ENCODE peak calls at places on chromosomes 7 and 10, in six cellular contexts. U is tibial artery, H is right lobe of liver, E is H9, G is HepG2, P is gastrocnemius medialis. K is an unnamed sample. For H3K4me1, the result is how much of the 10 kb centered on the place peaks cover.

GRCh38 chr10:93383562-93383981 is 98.6 kb downstream of the MYOF start:
- DNase-seq in U (no peak), H (no peak), E (peak), G (no peak), P (no peak), K (no peak)

GRCh38 chr10:132528064-132528800 is 9.4 kb upstream of the INPP5A start:
- DNase-seq in U (no peak), H (no peak), E (no peak), G (no peak), P (peak), K (peak)

GRCh38 chr7:47950714-47951113 is 2.4 kb upstream of the PKD1L1 start:
- DNase-seq in U (no peak), H (no peak), E (peak), G (no peak), P (no peak), K (no peak)

GRCh38 chr7:159071260-159071659 is 73.4 kb downstream of the VIPR2 start:
- DNase-seq in U (no peak), H (no peak), E (peak), G (no peak), P (no peak), K (no peak)

GRCh38 chr7:53110425-53110824 is 75.0 kb downstream of the POM121L12 start:
- DNase-seq in U (no peak), H (no peak), E (no peak), G (no peak), P (no peak), K (no peak)

GRCh38 chr10:60140681-60141632 is 234.6 kb upstream of the CCDC6 start:
- DNase-seq in U (no peak), H (no peak), E (peak), G (peak), P (peak), K (no peak)

GRCh38 chr10:71375954-71376353 is 20.8 kb upstream of the CDH23 start:
- DNase-seq in U (no peak), H (no peak), E (no peak), G (peak), P (no peak), K (no peak)

GRCh38 chr7:42359946-42360345 is 122.9 kb upstream of the GLI3 start:
- DNase-seq in U (no peak), H (no peak), E (no peak), G (no peak), P (no peak), K (no peak)

GRCh38 chr10:118374404-118374803 is 32.3 kb upstream of the FAM204A start:
- DNase-seq in U (no peak), H (no peak), E (no peak), G (no peak), P (no peak), K (no peak)

GRCh38 chr7:118245267-118246040 is 20.9 kb downstream of the ANKRD7 start:
- DNase-seq in U (no peak), H (no peak), E (no peak), G (no peak), P (no peak), K (no peak)

GRCh38 chr7:96236198-96237039 is 85.5 kb downstream of the SLC25A13 start:
- DNase-seq in U (peak), H (no peak), E (no peak), G (no peak), P (peak), K (no peak)

GRCh38 chr10:114665406-114665805 is 7.3 kb upstream of the ABLIM1 start:
- DNase-seq in U (no peak), H (no peak), E (no peak), G (peak), P (no peak), K (no peak)

GRCh38 chr7:91465595-91466061 is 201.4 kb downstream of the FZD1 start:
- DNase-seq in U (no peak), H (no peak), E (no peak), G (no peak), P (no peak), K (no peak)

GRCh38 chr7:148156248-148156647 is 434.3 kb upstream of the C7orf33 start:
- DNase-seq in U (no peak), H (no peak), E (no peak), G (no peak), P (no peak), K (no peak)

GRCh38 chr10:95755511-95756004 is 405 bp upstream of the ENTPD1 start:
- DNase-seq in U (peak), H (peak), E (peak), G (peak), P (peak), K (peak)

GRCh38 chr7:208128-208673 is 15.8 kb downstream of the FAM20C start:
- DNase-seq in U (no peak), H (no peak), E (no peak), G (no peak), P (no peak), K (no peak)

GRCh38 chr7:138001529-138002095 is at the start of gene CREB3L2:
- DNase-seq in U (peak), H (peak), E (peak), G (peak), P (peak), K (no peak)

GRCh38 chr7:102155821-102156441 is 130.7 kb upstream of the SH2B2 start:
- DNase-seq in U (no peak), H (peak), E (no peak), G (peak), P (no peak), K (no peak)

GRCh38 chr10:121900443-121901174 is 27.2 kb downstream of the ATE1 start:
- DNase-seq in U (no peak), H (no peak), E (no peak), G (peak), P (no peak), K (no peak)

DNA sequence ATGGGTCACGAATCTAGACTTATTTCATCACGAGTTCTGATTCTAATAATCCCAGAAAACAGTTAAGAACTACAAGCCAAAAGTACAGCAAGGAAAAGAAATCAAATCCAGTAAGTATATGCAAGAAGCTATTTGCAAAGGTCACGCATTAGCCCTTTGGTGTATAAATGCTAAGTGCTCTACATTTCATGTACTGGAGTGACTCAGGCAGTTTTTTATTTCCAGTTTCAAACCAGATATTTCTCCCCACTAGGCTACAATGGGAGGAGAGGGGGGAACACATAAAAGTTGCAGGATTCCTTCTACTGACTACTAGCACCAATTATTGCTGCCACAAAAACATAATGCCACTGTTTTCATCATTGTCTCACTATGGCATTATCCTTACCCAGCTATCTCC is 148.0 kb downstream of the NRCAM start:
- DNase-seq in U (no peak), H (no peak), E (no peak), G (no peak), P (no peak), K (no peak)
- H3K27ac ChIP-seq in U (no peak), H (no peak), E (no peak), G (no peak), P (no peak), K (no peak)

GRCh38 chr7:70915067-70915466 is 216.9 kb upstream of the GALNT17 start:
- DNase-seq in U (no peak), H (no peak), E (no peak), G (no peak), P (no peak), K (no peak)

GRCh38 chr7:70923086-70923845 is 208.7 kb upstream of the GALNT17 start:
- DNase-seq in U (no peak), H (no peak), E (no peak), G (no peak), P (no peak), K (no peak)

GRCh38 chr7:70925411-70926115 is 206.4 kb upstream of the GALNT17 start:
- DNase-seq in U (no peak), H (no peak), E (peak), G (no peak), P (no peak), K (no peak)

GRCh38 chr7:70919491-70920073 is 212.4 kb upstream of the GALNT17 start:
- DNase-seq in U (no peak), H (no peak), E (no peak), G (no peak), P (no peak), K (no peak)

DNA sequence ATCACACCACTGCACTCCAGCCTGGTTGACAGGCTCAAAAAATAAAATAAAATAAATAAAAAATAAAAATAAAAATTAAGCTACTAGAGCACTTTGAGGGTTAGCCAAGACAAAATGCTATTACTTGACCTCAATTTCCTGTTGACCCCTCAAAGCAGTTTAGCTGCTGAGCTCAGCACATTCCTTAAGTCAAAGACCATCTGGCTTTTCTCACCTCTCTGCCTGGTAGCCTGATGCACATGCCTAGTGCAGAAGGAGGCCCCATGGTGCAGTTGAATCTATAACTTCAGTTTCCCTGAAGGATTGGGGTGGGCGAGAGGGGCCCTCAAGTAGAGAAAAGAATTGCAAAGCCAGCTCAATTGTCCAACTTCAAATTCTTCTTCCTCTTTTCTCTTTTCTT is 211.1 kb upstream of the GALNT17 start:
- DNase-seq in U (no peak), H (no peak), E (no peak), G (no peak), P (no peak), K (no peak)
- TF ChIP-seq CTCF in U (no peak), H (no peak), E (no peak), G (no peak), P (no peak), K (no peak)

DNA sequence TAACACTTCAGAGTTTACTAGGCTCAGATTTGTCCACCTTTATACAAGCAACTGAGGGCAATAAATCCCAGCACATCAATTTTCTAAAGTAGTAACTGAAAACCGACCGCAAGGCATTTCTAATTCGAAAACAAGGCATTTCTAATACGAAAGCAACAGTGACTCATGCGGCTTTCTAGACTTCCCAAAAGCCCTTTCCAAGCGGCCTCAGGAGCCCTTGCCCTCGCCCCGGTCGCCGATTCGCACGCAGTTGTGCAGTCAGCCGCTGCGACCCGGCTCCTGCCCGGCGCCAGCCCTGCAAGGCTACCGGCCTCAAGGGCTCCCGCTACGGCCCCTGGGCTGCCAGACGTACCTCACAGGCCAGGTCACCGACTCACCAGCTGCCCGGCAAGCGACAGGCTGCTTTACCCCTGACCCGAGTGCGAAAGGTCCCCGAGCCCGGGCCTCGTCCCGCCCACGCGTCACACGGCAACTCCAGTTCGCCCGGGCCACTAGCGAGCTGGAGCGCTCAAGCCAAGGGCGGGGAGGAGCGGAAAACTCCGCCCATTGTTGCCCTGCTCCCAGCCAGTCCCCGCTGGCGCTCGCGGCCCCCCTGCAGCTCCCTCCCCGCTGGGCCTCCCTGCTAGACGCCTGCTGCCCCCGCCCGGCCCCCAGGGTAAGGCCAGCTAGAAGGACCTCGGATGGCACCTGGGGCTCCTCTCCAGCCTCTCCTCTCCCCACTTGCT is 7.3 kb downstream of the NCOA4 start:
- DNase-seq in U (peak), H (peak), E (peak), G (peak), P (peak), K (peak)
- H3K4me1 ChIP-seq in U (under half), H (under half), E (under half), G (half or more), P (half or more), K (under half)

DNA sequence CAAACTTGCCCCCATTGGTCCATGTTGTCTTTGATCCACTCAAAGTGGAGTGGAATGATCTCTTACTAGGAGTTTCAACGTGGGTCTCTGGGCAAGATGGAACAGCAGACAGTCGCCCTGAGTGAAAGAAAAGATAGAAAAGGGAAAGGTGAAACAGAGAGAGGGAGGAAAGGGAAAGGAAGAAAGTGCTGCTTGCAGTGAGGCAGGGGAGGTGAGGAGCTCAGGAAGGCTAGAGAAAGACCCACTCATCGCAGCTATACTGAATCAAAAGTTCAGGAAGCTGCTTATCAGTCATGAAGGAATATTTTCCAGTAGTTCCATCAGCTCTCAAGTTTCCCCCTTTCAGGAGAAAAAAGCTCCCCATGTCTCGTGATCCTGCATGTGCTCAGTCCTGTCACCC is 86.9 kb downstream of the ZNF467 start:
- DNase-seq in U (no peak), H (no peak), E (no peak), G (no peak), P (no peak), K (no peak)
- H3K27ac ChIP-seq in U (no peak), H (no peak), E (no peak), G (no peak), P (no peak), K (no peak)

DNA sequence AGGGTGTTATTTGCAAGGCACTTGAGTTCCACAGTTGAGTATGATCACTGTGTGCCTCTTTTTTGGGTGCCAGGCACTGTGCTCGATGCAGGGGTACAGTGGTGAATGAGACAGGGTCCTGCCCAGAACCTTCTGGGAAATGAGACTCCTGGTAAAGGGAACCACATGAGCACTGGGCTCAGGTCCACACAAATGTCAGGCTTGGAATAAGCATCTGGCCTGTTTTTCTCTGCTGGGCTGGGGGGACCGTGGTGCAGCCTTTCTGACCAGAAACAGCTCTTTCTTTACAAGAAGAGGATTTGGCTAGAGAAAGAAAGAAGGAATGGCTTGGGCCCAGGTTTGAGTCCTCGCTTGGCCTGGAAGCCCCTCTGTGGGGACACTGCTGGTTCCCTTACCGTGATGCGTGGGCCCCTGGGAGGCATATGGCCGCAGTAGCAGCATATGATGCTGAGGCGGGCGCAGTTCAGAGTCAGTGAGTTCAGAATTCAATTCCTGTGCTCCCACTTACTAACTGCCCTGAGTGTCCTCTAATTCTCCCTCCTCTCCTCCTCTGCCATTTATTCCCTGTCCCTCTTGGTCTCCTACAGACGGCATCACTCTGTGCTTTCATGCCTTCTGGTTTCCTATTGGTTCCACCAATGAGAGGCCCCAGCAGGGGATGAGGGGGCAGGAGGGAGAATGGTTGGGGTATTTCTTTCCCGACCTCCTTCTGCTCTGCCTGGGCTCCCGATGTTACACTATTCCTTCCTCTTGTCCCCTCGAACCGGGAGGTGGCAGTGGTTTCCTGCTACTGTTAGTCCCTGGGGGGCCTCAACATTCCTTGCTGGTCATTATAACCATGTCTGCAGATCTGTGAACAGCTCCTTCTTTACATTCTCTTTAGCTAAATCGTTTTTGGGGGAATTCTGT is 9.6 kb upstream of the KCP start:
- DNase-seq in U (no peak), H (no peak), E (peak), G (no peak), P (no peak), K (no peak)
- TF ChIP-seq CTCF in U (no peak), H (no peak), E (no peak), G (peak), P (no peak), K (peak)

DNA sequence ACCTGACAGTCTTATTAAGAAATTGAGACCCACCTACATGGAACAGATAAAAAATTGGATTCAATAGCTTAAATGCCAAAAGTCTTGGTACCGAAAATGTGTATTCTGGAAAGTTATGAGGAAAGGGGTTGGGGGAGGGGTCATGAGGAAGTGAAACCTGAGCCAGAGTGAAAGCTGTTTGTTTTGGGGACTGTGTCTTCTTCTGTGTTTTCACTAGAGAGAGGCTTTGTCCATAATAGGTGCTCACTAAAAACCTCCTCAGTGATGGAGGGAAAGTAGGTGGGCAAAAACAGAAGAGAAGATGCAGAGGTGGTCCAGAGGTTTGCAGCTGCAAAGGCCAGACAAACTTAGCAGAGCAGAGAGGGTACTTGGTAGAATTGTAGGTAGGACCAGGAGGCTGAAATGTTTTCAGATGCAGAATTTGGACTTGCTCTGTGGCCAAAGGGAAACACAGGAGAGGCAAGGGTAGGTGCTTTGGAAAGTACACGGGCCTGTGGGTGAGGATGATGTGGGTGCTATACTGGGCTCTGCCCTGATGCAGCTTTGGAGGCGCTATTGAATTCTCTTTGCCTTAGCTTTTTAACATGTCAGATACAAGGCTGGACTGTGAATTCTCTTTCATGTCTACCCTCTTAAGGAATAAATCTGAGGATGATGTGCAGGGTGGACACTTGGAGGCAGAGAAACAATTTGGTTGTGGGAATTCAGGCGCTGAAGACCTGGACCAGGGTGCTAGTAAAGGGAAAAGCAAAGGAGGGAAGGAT is 254.6 kb downstream of the PTEN start:
- DNase-seq in U (no peak), H (no peak), E (peak), G (no peak), P (no peak), K (no peak)
- H3K4me1 ChIP-seq in U (under half), H (under half), E (under half), G (under half), P (under half), K (under half)

GRCh38 chr10:124094419-124094785 is 1.0 kb upstream of the CHST15 start:
- DNase-seq in U (peak), H (no peak), E (no peak), G (no peak), P (no peak), K (no peak)
- H3K27ac ChIP-seq in U (peak), H (peak), E (no peak), G (no peak), P (peak), K (peak)

GRCh38 chr10:126133906-126134703 is 237.7 kb downstream of the FANK1 start:
- DNase-seq in U (no peak), H (no peak), E (no peak), G (no peak), P (no peak), K (no peak)

GRCh38 chr10:126135939-126136595 is 239.7 kb downstream of the FANK1 start:
- DNase-seq in U (no peak), H (no peak), E (no peak), G (no peak), P (no peak), K (no peak)

GRCh38 chr10:126140746-126141273 is 244.4 kb downstream of the FANK1 start:
- DNase-seq in U (no peak), H (no peak), E (no peak), G (no peak), P (no peak), K (no peak)

GRCh38 chr10:126135177-126135576 is 238.8 kb downstream of the FANK1 start:
- DNase-seq in U (no peak), H (no peak), E (no peak), G (no peak), P (no peak), K (no peak)

DNA sequence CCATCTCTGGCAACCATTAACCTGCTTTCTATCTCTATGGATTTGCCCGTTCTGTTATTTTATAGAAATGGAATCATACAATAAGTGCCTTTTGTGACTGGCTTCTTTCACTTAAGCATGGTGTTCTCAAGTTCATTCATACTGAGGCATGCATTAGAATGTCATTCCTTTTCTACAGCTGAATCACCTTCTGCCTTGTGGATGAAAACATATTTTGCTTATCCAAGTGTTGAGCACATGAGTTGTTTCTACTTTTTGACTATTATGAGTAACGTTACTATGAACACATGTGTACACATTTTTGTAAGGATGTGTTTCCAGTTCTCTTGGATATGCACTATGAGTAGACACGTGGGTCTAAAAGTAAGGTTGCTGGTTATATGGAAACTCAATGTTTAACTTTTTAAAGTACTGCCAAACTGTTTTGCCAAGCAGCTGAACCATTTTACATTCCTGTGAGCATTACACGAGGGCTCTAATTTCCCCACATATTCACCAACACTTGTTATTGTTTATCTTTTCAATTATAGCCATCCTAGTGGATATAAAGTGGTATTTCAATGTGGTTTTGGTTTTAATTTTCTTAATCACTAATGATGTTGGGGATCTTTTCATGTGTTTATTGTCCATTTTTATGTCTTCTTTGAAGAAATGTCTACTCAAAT is 241.3 kb downstream of the FANK1 start:
- DNase-seq in U (no peak), H (no peak), E (no peak), G (no peak), P (no peak), K (no peak)
- TF ChIP-seq CTCF in U (no peak), H (no peak), E (no peak), G (no peak), P (no peak), K (no peak)

K was measured in kidney.